ENCODE peak calls at places on chromosomes 13 and 19, in five cellular contexts. Y is myocyte; P is IMR-90; Z is activated CD8-positive, alpha-beta memory T cell treated with anti-CD3 and anti-CD28 coated beads for 4 hours; Q is NCI-H524. F is an unnamed sample.

GRCh38 chr13:110103479-110103878 is 203.5 kb downstream of the COL4A1 start:
- DNase-seq in Y (no peak), P (no peak), Z (no peak), Q (no peak), F (no peak)

GRCh38 chr19:38742296-38742695 is 2.0 kb downstream of the CAPN12 start:
- DNase-seq in Y (no peak), P (no peak), Z (no peak), Q (no peak), F (no peak)

GRCh38 chr13:107299717-107300116 is 731.8 kb upstream of the ARGLU1 start:
- DNase-seq in Y (no peak), P (no peak), Z (no peak), Q (no peak), F (no peak)

GRCh38 chr19:50820549-50821247 is 2.9 kb downstream of the KLK1 start:
- DNase-seq in Y (no peak), P (no peak), Z (no peak), Q (no peak), F (no peak)

GRCh38 chr19:10699650-10700335 is 1.4 kb upstream of the QTRT1 start:
- DNase-seq in Y (peak), P (peak), Z (peak), Q (peak), F (no peak)

GRCh38 chr19:10389863-10390262 is 9.5 kb upstream of the TYK2 start:
- DNase-seq in Y (no peak), P (no peak), Z (no peak), Q (no peak), F (no peak)

GRCh38 chr19:7349961-7350711 is 1.4 kb downstream of the ARHGEF18 start:
- DNase-seq in Y (no peak), P (no peak), Z (no peak), Q (no peak), F (no peak)

GRCh38 chr13:41916173-41916954 is 44.5 kb downstream of the VWA8 start:
- DNase-seq in Y (peak), P (peak), Z (no peak), Q (no peak), F (no peak)

GRCh38 chr13:108044929-108045328 is 170.4 kb downstream of the LIG4 start:
- DNase-seq in Y (no peak), P (no peak), Z (no peak), Q (peak), F (no peak)

GRCh38 chr13:108368240-108368898 is 98.9 kb downstream of the TNFSF13B start:
- DNase-seq in Y (no peak), P (no peak), Z (no peak), Q (no peak), F (no peak)

GRCh38 chr13:111005808-111006494 is 91.1 kb upstream of the ANKRD10 start:
- DNase-seq in Y (peak), P (peak), Z (no peak), Q (no peak), F (no peak)

GRCh38 chr19:54660967-54661366 is 1.8 kb upstream of the LILRB4 start:
- DNase-seq in Y (no peak), P (no peak), Z (no peak), Q (no peak), F (no peak)

GRCh38 chr13:49517461-49517860 is 21.7 kb downstream of the PHF11 start:
- DNase-seq in Y (no peak), P (no peak), Z (no peak), Q (no peak), F (no peak)

GRCh38 chr19:27776020-27776419 is 1436.9 kb downstream of the UQCRFS1 start:
- DNase-seq in Y (no peak), P (peak), Z (no peak), Q (no peak), F (no peak)

GRCh38 chr13:110643324-110643723 is 28.0 kb downstream of the NAXD start:
- DNase-seq in Y (no peak), P (no peak), Z (no peak), Q (no peak), F (no peak)

GRCh38 chr13:76783798-76784197 is 102.4 kb downstream of the KCTD12 start:
- DNase-seq in Y (no peak), P (no peak), Z (no peak), Q (no peak), F (no peak)

GRCh38 chr19:18173572-18174294 is at the start of gene IFI30:
- DNase-seq in Y (peak), P (no peak), Z (no peak), Q (peak), F (no peak)

F was measured in NCI-H1048.